ENCODE peak calls at places on chromosomes 4 and X, in five cellular contexts. J, Q, L, U and S are unnamed samples. For H3K36me3, the result is how much of the 10 kb centered on the place peaks cover.

GRCh38 chr4:149715822-149716585 is 99.6 kb downstream of the IQCM start:
- DNase-seq in J (no peak), U (no peak), Q (no peak), L (no peak), S (no peak)

GRCh38 chr4:3512719-3513118 is 19.5 kb downstream of the LRPAP1 start:
- DNase-seq in Q (no peak), L (no peak), U (no peak), J (no peak), S (no peak)

GRCh38 chr4:54268151-54268550 is 39.1 kb downstream of the PDGFRA start:
- DNase-seq in J (no peak), U (no peak), L (no peak), Q (peak), S (no peak)

GRCh38 chr4:5361968-5362367 is 310.7 kb downstream of the STK32B start:
- DNase-seq in L (no peak), U (peak), Q (peak), J (peak), S (peak)

GRCh38 chrX:140342410-140342809 is 162.5 kb downstream of the SOX3 start:
- DNase-seq in J (no peak), U (no peak), Q (no peak), L (no peak), S (peak)

GRCh38 chr4:126051709-126052424 is 737.1 kb downstream of the FAT4 start:
- DNase-seq in Q (peak), J (peak), U (no peak), L (no peak), S (no peak)

GRCh38 chr4:337932-338758 is 531 bp downstream of the ZNF141 start:
- DNase-seq in J (peak), L (no peak), Q (peak), U (no peak), S (no peak)

GRCh38 chr4:95398217-95398616 is 150.6 kb downstream of the UNC5C start:
- DNase-seq in L (no peak), J (no peak), U (no peak), Q (no peak), S (no peak)

GRCh38 chr4:139672732-139673131 is 7.1 kb downstream of the MGST2 start:
- DNase-seq in J (no peak), U (no peak), Q (no peak), L (no peak), S (no peak)

GRCh38 chr4:152072001-152072485 is 311.2 kb upstream of the GATB start:
- DNase-seq in Q (peak), L (no peak), J (peak), U (no peak), S (no peak)

GRCh38 chr4:36163198-36163597 is 81.1 kb downstream of the ARAP2 start:
- DNase-seq in Q (no peak), U (no peak), L (no peak), J (no peak), S (no peak)

GRCh38 chrX:40008841-40009461 is 88.8 kb downstream of the BCOR start:
- DNase-seq in Q (peak), L (no peak), U (peak), J (peak), S (peak)

GRCh38 chr4:138241281-138242075 is 671 bp downstream of the SLC7A11 start:
- DNase-seq in J (peak), L (no peak), U (peak), Q (peak), S (peak)

GRCh38 chr4:41169256-41169655 is 45.1 kb downstream of the APBB2 start:
- DNase-seq in Q (no peak), L (no peak), U (no peak), J (no peak), S (no peak)

GRCh38 chr4:111605111-111605510 is 540.1 kb upstream of the FAM241A start:
- DNase-seq in J (no peak), U (no peak), L (no peak), Q (no peak), S (no peak)

GRCh38 chr4:24226667-24227066 is 336.8 kb upstream of the PPARGC1A start:
- DNase-seq in U (no peak), Q (peak), J (no peak), L (no peak), S (no peak)

GRCh38 chrX:29535212-29536162 is 679.9 kb upstream of the MAGEB2 start:
- DNase-seq in U (no peak), Q (peak), L (no peak), J (no peak), S (no peak)

GRCh38 chr4:17027495-17027894 is 129.1 kb upstream of the LDB2 start:
- DNase-seq in L (peak), J (no peak), Q (peak), U (no peak), S (no peak)

GRCh38 chr4:122003335-122003734 is 51.5 kb upstream of the TRPC3 start:
- DNase-seq in L (peak), J (peak), Q (peak), U (peak), S (peak)

GRCh38 chr4:6910340-6910959 is 824 bp downstream of the TBC1D14 start:
- DNase-seq in Q (peak), L (no peak), J (peak), U (peak), S (peak)

GRCh38 chr4:140359571-140360427 is 13.6 kb upstream of the SCOC start:
- DNase-seq in L (peak), U (peak), Q (peak), J (peak), S (peak)

GRCh38 chrX:97820170-97820569 is 936.5 kb downstream of the RPA4 start:
- DNase-seq in L (no peak), J (no peak), Q (no peak), U (no peak), S (no peak)

DNA sequence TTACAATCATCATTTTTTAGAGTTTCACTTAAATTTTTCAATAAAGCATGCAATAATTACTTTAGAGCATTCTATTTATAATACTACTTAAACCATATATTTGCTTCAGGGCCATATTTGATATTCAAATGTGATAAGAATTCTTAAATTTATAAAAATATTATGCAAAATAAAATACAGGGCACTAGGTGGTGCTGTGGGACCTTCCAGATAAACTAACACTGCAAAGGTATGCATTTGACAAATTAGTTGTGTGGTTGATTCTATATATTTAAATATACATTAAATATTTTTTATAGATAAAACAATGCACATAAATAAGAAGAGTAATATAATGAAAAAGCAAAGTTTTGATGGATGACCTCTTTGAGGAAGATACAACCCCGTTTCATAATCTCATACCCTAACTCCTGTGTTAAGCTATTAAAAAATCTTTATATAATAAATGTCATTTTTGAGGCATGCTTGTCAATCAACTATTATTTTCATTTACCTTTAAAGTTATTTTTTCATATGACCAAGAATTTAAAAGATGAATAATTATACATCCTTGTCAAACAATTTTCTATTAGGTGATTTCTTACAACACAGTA is 128.4 kb downstream of the REELD1 start:
- DNase-seq in U (peak), L (no peak), J (peak), Q (peak), S (peak)
- TF ChIP-seq EZH2phosphoT487 in U (no peak), L (no peak), J (no peak), Q (no peak), S (no peak)

GRCh38 chr4:99868126-99868596 is 26.1 kb downstream of the LAMTOR3 start:
- DNase-seq in U (peak), L (no peak), J (peak), Q (peak), S (peak)
- H3K4me2 ChIP-seq in U (no peak), L (no peak), J (no peak), Q (peak), S (no peak)

DNA sequence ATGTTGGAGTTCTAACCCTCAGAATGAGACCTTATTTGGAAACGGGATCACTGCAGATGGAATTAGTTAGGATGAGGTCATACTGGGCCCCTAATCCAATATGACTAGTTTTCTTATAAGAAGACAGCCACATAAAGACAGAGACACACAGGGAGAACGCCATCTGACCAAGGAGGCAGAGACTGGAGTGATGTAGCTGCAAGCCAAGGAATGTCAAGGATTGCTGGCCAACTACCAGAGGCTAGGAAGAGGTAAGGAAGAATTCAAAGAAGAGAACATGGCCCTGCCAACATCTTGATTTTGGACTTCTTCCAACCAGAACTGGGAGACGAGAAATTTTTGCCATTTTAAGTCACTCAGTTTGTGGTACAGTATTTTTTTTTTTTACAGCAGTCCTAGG is 152.8 kb upstream of the DIPK2B start:
- DNase-seq in J (no peak), Q (peak), U (no peak), L (no peak), S (no peak)
- H3K36me3 ChIP-seq in J (under half), Q (under half), U (under half), L (under half), S (under half)

GRCh38 chr4:74906771-74907170 is 26.1 kb upstream of the PARM1 start:
- DNase-seq in J (no peak), Q (no peak), U (no peak), L (no peak), S (no peak)
- TF ChIP-seq EZH2phosphoT487 in J (no peak), Q (no peak), U (no peak), L (no peak), S (no peak)

GRCh38 chr4:103996059-103996458 is 276.3 kb upstream of the TACR3 start:
- DNase-seq in U (peak), J (peak), Q (no peak), L (peak), S (peak)

GRCh38 chr4:103996637-103997036 is 276.9 kb upstream of the TACR3 start:
- DNase-seq in L (peak), U (peak), J (peak), Q (peak), S (peak)

GRCh38 chr4:103998752-103999151 is 279.0 kb upstream of the TACR3 start:
- DNase-seq in J (no peak), Q (no peak), U (no peak), L (no peak), S (no peak)

DNA sequence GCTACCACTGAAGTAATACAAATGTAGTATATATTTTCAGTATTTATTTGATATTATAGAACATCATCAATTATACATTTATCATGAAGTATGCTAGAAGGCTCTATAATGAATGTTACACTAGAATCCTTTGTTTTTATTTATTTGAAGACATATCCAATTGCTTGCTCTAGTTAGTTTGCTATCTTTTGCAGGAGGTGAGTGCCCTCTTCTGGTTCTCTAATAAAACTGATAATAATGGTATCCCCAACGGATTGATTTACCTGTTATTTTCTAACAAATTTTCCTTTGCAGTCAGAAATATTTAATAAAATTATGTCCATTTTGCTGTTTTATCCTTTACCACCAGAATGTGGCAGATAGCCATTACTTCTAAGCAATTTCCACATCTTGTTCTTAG is 274.3 kb upstream of the TACR3 start:
- DNase-seq in Q (no peak), L (peak), J (no peak), U (peak), S (peak)
- H3K4me2 ChIP-seq in Q (no peak), L (peak), J (no peak), U (no peak), S (no peak)

GRCh38 chr4:182893490-182893889 is 23.7 kb downstream of the DCTD start:
- DNase-seq in L (no peak), U (no peak), J (no peak), Q (no peak), S (no peak)
- H3K36me3 ChIP-seq in L (under half), U (under half), J (under half), Q (half or more), S (under half)

DNA sequence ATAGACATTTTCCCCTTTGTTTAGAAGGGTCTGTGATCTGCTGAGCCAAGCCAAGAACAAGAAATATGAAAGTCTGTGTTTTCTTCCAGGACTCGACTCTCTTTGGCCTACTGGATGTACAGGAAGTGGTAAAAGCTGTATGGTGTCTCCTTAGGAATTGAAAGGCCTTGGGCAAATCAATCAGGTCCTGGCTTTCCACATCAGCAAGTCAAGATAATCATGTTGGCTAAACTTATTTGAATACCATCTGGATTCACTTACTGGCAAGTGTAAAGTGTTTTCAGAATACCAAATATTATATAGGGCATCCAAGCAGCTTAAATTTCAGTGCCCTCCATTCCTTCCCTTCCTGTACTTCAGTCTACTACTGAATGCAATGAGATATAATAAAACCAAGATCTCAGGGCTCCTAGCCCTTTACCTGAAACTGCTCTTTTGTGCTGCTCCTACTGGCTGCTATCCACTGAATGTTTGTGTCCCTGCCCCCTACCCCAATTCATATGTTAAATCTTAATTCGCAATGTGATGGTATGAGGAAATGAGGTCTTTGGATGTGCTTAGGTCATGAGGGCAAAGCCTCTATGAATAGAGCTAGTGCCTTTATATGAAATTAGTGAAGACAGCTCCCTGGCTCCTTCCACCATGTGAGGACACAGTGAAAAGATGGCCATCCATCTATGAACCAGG is 578.0 kb downstream of the SPRY1 start:
- DNase-seq in Q (no peak), U (no peak), L (no peak), J (no peak), S (peak)
- TF ChIP-seq EZH2phosphoT487 in Q (no peak), U (no peak), L (no peak), J (no peak), S (no peak)

GRCh38 chr4:119679251-119679650 is 50.6 kb upstream of the PDE5A start:
- DNase-seq in J (no peak), Q (no peak), L (no peak), U (no peak), S (no peak)
- H3K4me2 ChIP-seq in J (no peak), Q (no peak), L (no peak), U (no peak), S (no peak)